ENCODE peak calls at places on chromosomes 2 and 18, in eight cellular contexts. One of them, this sample, is unnamed.

GRCh38 chr18:36449451-36449850 is 151.9 kb downstream of the FHOD3 start:
- DNase-seq in fibroblast of mammary gland: no peak
- DNase-seq in right cardiac atrium: no peak
- DNase-seq in WTC11: no peak
- DNase-seq in anterior cingulate cortex: no peak
- DNase-seq in AG08396: no peak
- DNase-seq in nephron progenitor cell: no peak
- DNase-seq in PC-9: no peak
- DNase-seq in this sample: no peak

GRCh38 chr2:237306787-237307170 is 107.2 kb downstream of the COL6A3 start:
- DNase-seq in fibroblast of mammary gland: peak; percentile 87
- DNase-seq in right cardiac atrium: no peak
- DNase-seq in WTC11: no peak
- DNase-seq in anterior cingulate cortex: no peak
- DNase-seq in AG08396: no peak
- DNase-seq in nephron progenitor cell: no peak
- DNase-seq in PC-9: no peak
- DNase-seq in this sample: no peak

GRCh38 chr2:67565761-67566160 is 168.6 kb downstream of the ETAA1 start:
- DNase-seq in fibroblast of mammary gland: peak; percentile 98
- DNase-seq in right cardiac atrium: peak; percentile 25
- DNase-seq in WTC11: no peak
- DNase-seq in anterior cingulate cortex: no peak
- DNase-seq in AG08396: peak; percentile 26
- DNase-seq in nephron progenitor cell: no peak
- DNase-seq in PC-9: no peak
- DNase-seq in this sample: peak; percentile 27

GRCh38 chr2:177557794-177558193 is 165.2 kb downstream of the AGPS start:
- DNase-seq in fibroblast of mammary gland: no peak
- DNase-seq in right cardiac atrium: no peak
- DNase-seq in WTC11: no peak
- DNase-seq in anterior cingulate cortex: no peak
- DNase-seq in AG08396: no peak
- DNase-seq in nephron progenitor cell: no peak
- DNase-seq in PC-9: no peak
- DNase-seq in this sample: no peak

GRCh38 chr18:45780568-45780967 is 44.9 kb upstream of the SIGLEC15 start:
- DNase-seq in fibroblast of mammary gland: peak; percentile 30
- DNase-seq in right cardiac atrium: no peak
- DNase-seq in WTC11: no peak
- DNase-seq in anterior cingulate cortex: no peak
- DNase-seq in AG08396: no peak
- DNase-seq in nephron progenitor cell: no peak
- DNase-seq in PC-9: no peak
- DNase-seq in this sample: peak; percentile 49

GRCh38 chr2:68870215-68870614 is 982 bp downstream of the BMP10 start:
- DNase-seq in fibroblast of mammary gland: peak; percentile 26
- DNase-seq in right cardiac atrium: no peak
- DNase-seq in WTC11: no peak
- DNase-seq in anterior cingulate cortex: no peak
- DNase-seq in AG08396: no peak
- DNase-seq in nephron progenitor cell: no peak
- DNase-seq in PC-9: no peak
- DNase-seq in this sample: no peak

GRCh38 chr18:38256366-38256765 is 690.8 kb upstream of the CELF4 start:
- DNase-seq in fibroblast of mammary gland: no peak
- DNase-seq in right cardiac atrium: no peak
- DNase-seq in WTC11: no peak
- DNase-seq in anterior cingulate cortex: no peak
- DNase-seq in AG08396: no peak
- DNase-seq in nephron progenitor cell: no peak
- DNase-seq in PC-9: no peak
- DNase-seq in this sample: no peak

GRCh38 chr2:175817200-175817599 is 184.9 kb downstream of the LNPK start:
- DNase-seq in fibroblast of mammary gland: no peak
- DNase-seq in right cardiac atrium: no peak
- DNase-seq in WTC11: no peak
- DNase-seq in anterior cingulate cortex: no peak
- DNase-seq in AG08396: no peak
- DNase-seq in nephron progenitor cell: no peak
- DNase-seq in PC-9: no peak
- DNase-seq in this sample: no peak

GRCh38 chr2:85913854-85914524 is 25.2 kb upstream of the ST3GAL5 start:
- DNase-seq in fibroblast of mammary gland: peak; percentile 96
- DNase-seq in right cardiac atrium: no peak
- DNase-seq in WTC11: no peak
- DNase-seq in anterior cingulate cortex: no peak
- DNase-seq in AG08396: no peak
- DNase-seq in nephron progenitor cell: no peak
- DNase-seq in PC-9: peak; percentile 67
- DNase-seq in this sample: peak; percentile 85

GRCh38 chr18:55275042-55275897 is 312.7 kb downstream of the TCF4 start:
- DNase-seq in fibroblast of mammary gland: peak; percentile 91
- DNase-seq in right cardiac atrium: peak; percentile 48
- DNase-seq in WTC11: no peak
- DNase-seq in anterior cingulate cortex: no peak
- DNase-seq in AG08396: peak; percentile 44
- DNase-seq in nephron progenitor cell: no peak
- DNase-seq in PC-9: peak; percentile 63
- DNase-seq in this sample: peak; percentile 92

GRCh38 chr2:44480068-44480467 is 118.3 kb downstream of the CAMKMT start:
- DNase-seq in fibroblast of mammary gland: no peak
- DNase-seq in right cardiac atrium: no peak
- DNase-seq in WTC11: no peak
- DNase-seq in anterior cingulate cortex: no peak
- DNase-seq in AG08396: no peak
- DNase-seq in nephron progenitor cell: no peak
- DNase-seq in PC-9: no peak
- DNase-seq in this sample: no peak